ENCODE peak calls at places on chromosomes 16 and 17, in five cellular contexts. U is esophagus muscularis mucosa; I is stomach; C is activated naive CD8-positive, alpha-beta T cell treated with anti-CD3 and anti-CD28 coated beads for 36 hours; J is mammary epithelial cell. T is an unnamed sample.

GRCh38 chr17:82006468-82007227 is 16.0 kb downstream of the CENPX start:
- DNase-seq in U (no peak), I (no peak), C (no peak), J (no peak), T (no peak)

GRCh38 chr17:75468311-75468754 is 11.9 kb downstream of the TMEM94 start:
- DNase-seq in U (no peak), I (no peak), C (no peak), J (no peak), T (no peak)

GRCh38 chr17:62703269-62703775 is 75.9 kb downstream of the MRC2 start:
- DNase-seq in U (no peak), I (peak; percentile 73), C (no peak), J (peak; percentile 84), T (no peak)

GRCh38 chr17:10055251-10055975 is 143.0 kb downstream of the GAS7 start:
- DNase-seq in U (no peak), I (no peak), C (no peak), J (no peak), T (no peak)

GRCh38 chr16:54326266-54326662 is 39.7 kb upstream of the IRX3 start:
- DNase-seq in U (no peak), I (no peak), C (no peak), J (no peak), T (no peak)

GRCh38 chr16:16067127-16067526 is 117.7 kb downstream of the ABCC1 start:
- DNase-seq in U (no peak), I (no peak), C (no peak), J (no peak), T (no peak)

GRCh38 chr17:65052585-65052984 is 4.0 kb downstream of the GNA13 start:
- DNase-seq in U (no peak), I (no peak), C (no peak), J (no peak), T (no peak)

GRCh38 chr17:67491009-67491677 is 114.1 kb downstream of the PITPNC1 start:
- DNase-seq in U (peak; percentile 95), I (peak; percentile 67), C (no peak), J (peak; percentile 33), T (no peak)

GRCh38 chr17:65418622-65419021 is 142.8 kb downstream of the AXIN2 start:
- DNase-seq in U (no peak), I (no peak), C (no peak), J (no peak), T (no peak)

GRCh38 chr16:3725291-3725690 is 8.0 kb upstream of the TRAP1 start:
- DNase-seq in U (no peak), I (no peak), C (no peak), J (no peak), T (no peak)

GRCh38 chr17:31560836-31561235 is 169.4 kb downstream of the RAB11FIP4 start:
- DNase-seq in U (no peak), I (no peak), C (no peak), J (no peak), T (no peak)

GRCh38 chr16:27217256-27217655 is 13.9 kb downstream of the KDM8 start:
- DNase-seq in U (no peak), I (no peak), C (no peak), J (no peak), T (no peak)

GRCh38 chr16:89009343-89010209 is 32.6 kb upstream of the CBFA2T3 start:
- DNase-seq in U (no peak), I (no peak), C (no peak), J (no peak), T (no peak)

GRCh38 chr17:81253358-81254131 is 14.4 kb downstream of the NDUFAF8 start:
- DNase-seq in U (no peak), I (peak; percentile 57), C (peak; percentile 52), J (no peak), T (peak; percentile 80)

GRCh38 chr17:12431188-12431587 is 234.5 kb upstream of the MYOCD start:
- DNase-seq in U (no peak), I (no peak), C (no peak), J (no peak), T (peak; percentile 48)

GRCh38 chr17:50020841-50021599 is 26.0 kb upstream of the DLX3 start:
- DNase-seq in U (no peak), I (no peak), C (no peak), J (no peak), T (no peak)

GRCh38 chr16:56481468-56482112 is 30.2 kb downstream of the OGFOD1 start:
- DNase-seq in U (no peak), I (no peak), C (no peak), J (no peak), T (no peak)

GRCh38 chr17:27952366-27952765 is 59.2 kb upstream of the LYRM9 start:
- DNase-seq in U (no peak), I (no peak), C (no peak), J (no peak), T (no peak)

GRCh38 chr17:41302981-41303380 is 330 bp upstream of the KRTAP29-1 start:
- DNase-seq in U (no peak), I (no peak), C (no peak), J (no peak), T (no peak)

GRCh38 chr17:62085511-62086408 is 20.7 kb upstream of the MED13 start:
- DNase-seq in U (no peak), I (no peak), C (no peak), J (no peak), T (no peak)

GRCh38 chr17:37239690-37240344 is 136.0 kb upstream of the C17orf78 start:
- DNase-seq in U (no peak), I (no peak), C (no peak), J (no peak), T (peak; percentile 26)

GRCh38 chr16:12576878-12577277 is 226.8 kb downstream of the CPPED1 start:
- DNase-seq in U (no peak), I (no peak), C (no peak), J (no peak), T (no peak)

GRCh38 chr16:6066601-6067000 is 969.0 kb upstream of the EEF2KMT start:
- DNase-seq in U (no peak), I (no peak), C (no peak), J (no peak), T (no peak)

GRCh38 chr17:3603119-3603869 is 5.9 kb downstream of the TRPV1 start:
- DNase-seq in U (no peak), I (no peak), C (no peak), J (peak; percentile 98), T (no peak)